ENCODE peak calls at places on chromosomes 2 and 18, in six cellular contexts. A, D, V, B, X and R are unnamed samples.

GRCh38 chr2:129731925-129732629 is 247.4 kb upstream of the RAB6C start:
- DNase-seq in A (no peak), D (no peak), V (no peak), B (no peak), X (no peak), R (no peak)

GRCh38 chr18:14912967-14913366 is 165.0 kb downstream of the ANKRD30B start:
- DNase-seq in A (no peak), D (no peak), V (no peak), B (no peak), X (no peak), R (no peak)

GRCh38 chr2:179218848-179219594 is 45.6 kb downstream of the SESTD1 start:
- DNase-seq in A (peak; percentile 75), D (peak; percentile 49), V (peak; percentile 75), B (peak; percentile 89), X (peak; percentile 73), R (peak; percentile 69)

GRCh38 chr2:175627405-175627804 is 374.7 kb downstream of the LNPK start:
- DNase-seq in A (no peak), D (no peak), V (no peak), B (peak; percentile 80), X (peak; percentile 21), R (no peak)

GRCh38 chr2:186339716-186340115 is 146.3 kb upstream of the ZC3H15 start:
- DNase-seq in A (no peak), D (no peak), V (no peak), B (peak; percentile 63), X (no peak), R (no peak)

GRCh38 chr18:46250084-46250811 is 146.1 kb downstream of the HAUS1 start:
- DNase-seq in A (no peak), D (no peak), V (peak; percentile 53), B (peak; percentile 85), X (peak; percentile 36), R (no peak)

GRCh38 chr2:1722692-1723091 is 21.6 kb downstream of the PXDN start:
- DNase-seq in A (no peak), D (no peak), V (no peak), B (no peak), X (no peak), R (no peak)

GRCh38 chr2:873651-874580 is 76.7 kb upstream of the SNTG2 start:
- DNase-seq in A (no peak), D (no peak), V (peak; percentile 20), B (no peak), X (no peak), R (no peak)

GRCh38 chr2:27741673-27742072 is 29.8 kb upstream of the MRPL33 start:
- DNase-seq in A (no peak), D (no peak), V (no peak), B (no peak), X (no peak), R (no peak)

GRCh38 chr18:74128114-74128513 is 19.5 kb downstream of the FBXO15 start:
- DNase-seq in A (no peak), D (no peak), V (no peak), B (no peak), X (peak; percentile 31), R (no peak)

GRCh38 chr2:161992526-161992925 is 81.5 kb downstream of the DPP4 start:
- DNase-seq in A (no peak), D (no peak), V (no peak), B (peak; percentile 36), X (no peak), R (no peak)

GRCh38 chr18:48894266-48894600 is 56.5 kb downstream of the SMAD7 start:
- DNase-seq in A (no peak), D (no peak), V (no peak), B (no peak), X (no peak), R (no peak)

GRCh38 chr2:105681927-105682326 is 62.8 kb upstream of the NCK2 start:
- DNase-seq in A (no peak), D (no peak), V (no peak), B (no peak), X (no peak), R (no peak)

GRCh38 chr2:180524458-180524857 is 455.9 kb upstream of the UBE2E3 start:
- DNase-seq in A (no peak), D (no peak), V (no peak), B (peak; percentile 9), X (peak; percentile 89), R (no peak)

GRCh38 chr2:63899639-63900038 is 57.9 kb downstream of the UGP2 start:
- DNase-seq in A (no peak), D (no peak), V (no peak), B (no peak), X (no peak), R (no peak)

GRCh38 chr2:25421746-25422431 is 80.2 kb upstream of the DNMT3A start:
- DNase-seq in A (no peak), D (no peak), V (no peak), B (no peak), X (no peak), R (no peak)

GRCh38 chr18:9231852-9232476 is 95.4 kb downstream of the ANKRD12 start:
- DNase-seq in A (no peak), D (no peak), V (no peak), B (no peak), X (no peak), R (no peak)

GRCh38 chr2:44779793-44780192 is 161.7 kb upstream of the SIX3 start:
- DNase-seq in A (no peak), D (no peak), V (no peak), B (no peak), X (no peak), R (no peak)

GRCh38 chr2:210172219-210172575 is 988 bp upstream of the KANSL1L start:
- DNase-seq in A (peak; percentile 37), D (no peak), V (no peak), B (no peak), X (peak; percentile 50), R (no peak)

GRCh38 chr18:35223797-35224196 is 17.0 kb upstream of the ZNF397 start:
- DNase-seq in A (no peak), D (no peak), V (no peak), B (no peak), X (no peak), R (no peak)

GRCh38 chr2:18149660-18150246 is 271.3 kb downstream of the KCNS3 start:
- DNase-seq in A (peak; percentile 42), D (no peak), V (no peak), B (peak; percentile 90), X (peak; percentile 43), R (no peak)